ENCODE peak calls at places on chromosomes 2 and 18, in seven cellular contexts. One of them, this sample, is unnamed.
A peak's percentile ranks its signal among the peaks of the same experiment; 100 is the strongest.

GRCh38 chr2:208360259-208361076 is 46.1 kb upstream of the PTH2R start:
- DNase-seq in choroid plexus epithelial cell: no peak
- DNase-seq in fibroblast of pulmonary artery: no peak
- DNase-seq in kidney: peak; percentile 71
- DNase-seq in foreskin fibroblast: no peak
- DNase-seq in psoas muscle: no peak
- DNase-seq in esophagus squamous epithelium: no peak
- DNase-seq in this sample: no peak

GRCh38 chr2:117128471-117128870 is 686.0 kb upstream of the DDX18 start:
- DNase-seq in choroid plexus epithelial cell: peak; percentile 9
- DNase-seq in fibroblast of pulmonary artery: no peak
- DNase-seq in psoas muscle: no peak
- DNase-seq in kidney: no peak
- DNase-seq in foreskin fibroblast: no peak
- DNase-seq in esophagus squamous epithelium: no peak
- DNase-seq in this sample: no peak

GRCh38 chr2:85785027-85785822 is 31.4 kb downstream of the ATOH8 start:
- DNase-seq in fibroblast of pulmonary artery: peak; percentile 64
- DNase-seq in psoas muscle: no peak
- DNase-seq in esophagus squamous epithelium: no peak
- DNase-seq in foreskin fibroblast: peak; percentile 39
- DNase-seq in kidney: peak; percentile 73
- DNase-seq in choroid plexus epithelial cell: peak; percentile 57
- DNase-seq in this sample: no peak

GRCh38 chr2:234425923-234426603 is 70.8 kb downstream of the ARL4C start:
- DNase-seq in choroid plexus epithelial cell: no peak
- DNase-seq in fibroblast of pulmonary artery: no peak
- DNase-seq in foreskin fibroblast: no peak
- DNase-seq in psoas muscle: no peak
- DNase-seq in kidney: no peak
- DNase-seq in esophagus squamous epithelium: no peak
- DNase-seq in this sample: no peak

GRCh38 chr2:29817846-29818680 is 103.3 kb downstream of the ALK start:
- DNase-seq in psoas muscle: no peak
- DNase-seq in kidney: no peak
- DNase-seq in esophagus squamous epithelium: no peak
- DNase-seq in fibroblast of pulmonary artery: no peak
- DNase-seq in choroid plexus epithelial cell: no peak
- DNase-seq in foreskin fibroblast: no peak
- DNase-seq in this sample: no peak

GRCh38 chr2:85924522-85924921 is 35.7 kb upstream of the ST3GAL5 start:
- DNase-seq in fibroblast of pulmonary artery: peak; percentile 93
- DNase-seq in psoas muscle: peak; percentile 75
- DNase-seq in foreskin fibroblast: peak; percentile 83
- DNase-seq in choroid plexus epithelial cell: peak; percentile 84
- DNase-seq in kidney: no peak
- DNase-seq in esophagus squamous epithelium: no peak
- DNase-seq in this sample: peak; percentile 73

GRCh38 chr2:46471-47345 is at the start of gene FAM110C:
- DNase-seq in foreskin fibroblast: peak; percentile 12
- DNase-seq in psoas muscle: no peak
- DNase-seq in kidney: peak; percentile 95
- DNase-seq in fibroblast of pulmonary artery: peak; percentile 19
- DNase-seq in choroid plexus epithelial cell: peak; percentile 18
- DNase-seq in esophagus squamous epithelium: no peak
- DNase-seq in this sample: peak; percentile 87

GRCh38 chr2:24297663-24298062 is 62.7 kb downstream of the ITSN2 start:
- DNase-seq in choroid plexus epithelial cell: no peak
- DNase-seq in kidney: no peak
- DNase-seq in foreskin fibroblast: no peak
- DNase-seq in psoas muscle: no peak
- DNase-seq in esophagus squamous epithelium: no peak
- DNase-seq in fibroblast of pulmonary artery: no peak
- DNase-seq in this sample: no peak

GRCh38 chr2:203811491-203812221 is 55.9 kb upstream of the CTLA4 start:
- DNase-seq in foreskin fibroblast: peak; percentile 95
- DNase-seq in psoas muscle: peak; percentile 76
- DNase-seq in kidney: peak; percentile 94
- DNase-seq in esophagus squamous epithelium: peak; percentile 11
- DNase-seq in choroid plexus epithelial cell: peak; percentile 91
- DNase-seq in fibroblast of pulmonary artery: peak; percentile 87
- DNase-seq in this sample: peak; percentile 86

GRCh38 chr18:66735933-66736332 is 132.0 kb upstream of the CDH19 start:
- DNase-seq in esophagus squamous epithelium: no peak
- DNase-seq in fibroblast of pulmonary artery: no peak
- DNase-seq in kidney: no peak
- DNase-seq in choroid plexus epithelial cell: no peak
- DNase-seq in psoas muscle: no peak
- DNase-seq in foreskin fibroblast: no peak
- DNase-seq in this sample: no peak

GRCh38 chr2:109446531-109447131 is 167.1 kb downstream of the SEPTIN10 start:
- DNase-seq in choroid plexus epithelial cell: no peak
- DNase-seq in kidney: no peak
- DNase-seq in psoas muscle: no peak
- DNase-seq in foreskin fibroblast: peak; percentile 77
- DNase-seq in fibroblast of pulmonary artery: no peak
- DNase-seq in esophagus squamous epithelium: no peak
- DNase-seq in this sample: no peak

GRCh38 chr18:7671105-7671504 is 104.0 kb downstream of the PTPRM start:
- DNase-seq in choroid plexus epithelial cell: no peak
- DNase-seq in kidney: no peak
- DNase-seq in fibroblast of pulmonary artery: no peak
- DNase-seq in psoas muscle: no peak
- DNase-seq in foreskin fibroblast: no peak
- DNase-seq in esophagus squamous epithelium: no peak
- DNase-seq in this sample: no peak

DNA sequence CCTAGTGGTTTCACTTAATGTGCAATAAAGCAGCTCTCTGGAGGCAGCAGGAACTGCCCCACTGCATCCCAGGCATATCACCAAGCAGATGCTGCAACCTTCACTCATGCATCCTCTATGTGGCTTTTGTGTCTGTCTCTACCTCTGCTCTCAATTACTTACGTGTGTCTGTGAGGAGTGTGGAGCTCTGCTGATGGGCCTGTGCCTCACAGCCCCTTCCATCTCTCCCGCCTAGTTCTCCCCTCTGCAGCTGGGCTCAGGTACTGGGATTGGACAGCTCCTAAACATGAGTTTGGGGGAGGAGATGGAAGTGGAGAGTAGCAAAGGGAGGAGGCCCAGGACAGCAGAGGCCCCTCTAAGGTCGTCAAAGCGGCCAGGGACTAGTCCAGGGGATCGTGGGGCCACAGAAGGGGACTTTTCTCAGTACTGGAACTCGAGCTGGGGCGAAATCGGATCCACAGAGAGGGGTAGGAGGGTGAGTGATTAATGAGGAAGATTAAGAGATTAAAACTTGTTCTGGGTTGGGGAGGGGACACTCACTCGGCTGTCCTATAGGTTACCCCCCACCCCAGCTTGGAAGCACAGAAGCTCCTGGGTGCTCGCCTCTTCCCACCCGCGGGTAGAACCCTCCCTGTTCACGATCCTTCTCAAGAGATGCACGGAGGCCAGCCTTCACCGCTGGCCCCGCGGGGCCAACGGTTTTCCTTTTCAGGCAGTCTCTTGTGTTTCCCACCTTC is 2.1 kb upstream of the LBX2 start:
- DNase-seq in kidney: no peak
- DNase-seq in fibroblast of pulmonary artery: no peak
- DNase-seq in esophagus squamous epithelium: no peak
- DNase-seq in foreskin fibroblast: no peak
- DNase-seq in psoas muscle: no peak
- DNase-seq in choroid plexus epithelial cell: no peak
- DNase-seq in this sample: no peak
- H3K4me3 ChIP-seq in kidney: peak overlapping the region; percentile 89
- H3K4me3 ChIP-seq in fibroblast of pulmonary artery: peak overlapping the region; percentile 62
- H3K4me3 ChIP-seq in esophagus squamous epithelium: peak overlapping the region; percentile 73
- H3K4me3 ChIP-seq in foreskin fibroblast: no peak overlapping the region
- H3K4me3 ChIP-seq in psoas muscle: no peak overlapping the region
- H3K4me3 ChIP-seq in choroid plexus epithelial cell: peak overlapping the region; percentile 74
- H3K4me3 ChIP-seq in this sample: no peak overlapping the region

DNA sequence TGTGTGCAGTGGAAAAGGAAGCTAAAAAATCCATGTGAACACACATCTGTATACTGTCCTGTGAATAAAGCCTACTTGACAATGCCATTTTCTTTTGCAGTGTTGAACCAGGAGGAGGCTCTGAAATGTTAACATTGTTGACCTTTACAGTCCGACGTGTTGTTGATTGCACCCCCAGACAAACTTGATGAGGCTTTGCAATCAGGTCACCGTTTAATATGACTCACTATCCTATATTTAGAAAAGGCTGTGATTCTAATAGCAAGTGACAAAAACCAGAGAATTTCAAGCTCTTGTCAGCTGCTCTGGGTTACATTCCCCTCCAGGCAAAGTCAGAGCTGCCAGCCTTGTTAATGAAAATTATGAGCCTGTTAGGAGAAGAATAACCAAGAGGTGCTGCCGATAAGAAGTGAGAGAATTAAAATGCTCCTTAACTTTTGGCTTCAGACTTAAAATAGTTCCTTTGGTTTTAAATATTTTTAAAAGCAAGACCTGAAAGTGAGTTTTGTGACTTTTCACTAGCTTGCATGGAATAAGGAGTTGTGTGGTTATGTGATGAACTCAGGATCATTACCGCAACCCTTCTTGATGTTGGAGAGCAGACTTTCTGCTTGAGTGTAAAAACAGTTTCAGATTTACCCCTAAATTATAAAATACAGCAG is 162.1 kb downstream of the QPCT start:
- DNase-seq in foreskin fibroblast: peak; percentile 49
- DNase-seq in kidney: no peak
- DNase-seq in psoas muscle: no peak
- DNase-seq in fibroblast of pulmonary artery: peak; percentile 7
- DNase-seq in esophagus squamous epithelium: no peak
- DNase-seq in choroid plexus epithelial cell: peak; percentile 17
- DNase-seq in this sample: no peak
- TF ChIP-seq CTCF in foreskin fibroblast: no peak
- TF ChIP-seq CTCF in kidney: no peak
- TF ChIP-seq CTCF in psoas muscle: no peak
- TF ChIP-seq CTCF in fibroblast of pulmonary artery: no peak
- TF ChIP-seq CTCF in esophagus squamous epithelium: no peak
- TF ChIP-seq CTCF in choroid plexus epithelial cell: no peak
- TF ChIP-seq CTCF in this sample: no peak

DNA sequence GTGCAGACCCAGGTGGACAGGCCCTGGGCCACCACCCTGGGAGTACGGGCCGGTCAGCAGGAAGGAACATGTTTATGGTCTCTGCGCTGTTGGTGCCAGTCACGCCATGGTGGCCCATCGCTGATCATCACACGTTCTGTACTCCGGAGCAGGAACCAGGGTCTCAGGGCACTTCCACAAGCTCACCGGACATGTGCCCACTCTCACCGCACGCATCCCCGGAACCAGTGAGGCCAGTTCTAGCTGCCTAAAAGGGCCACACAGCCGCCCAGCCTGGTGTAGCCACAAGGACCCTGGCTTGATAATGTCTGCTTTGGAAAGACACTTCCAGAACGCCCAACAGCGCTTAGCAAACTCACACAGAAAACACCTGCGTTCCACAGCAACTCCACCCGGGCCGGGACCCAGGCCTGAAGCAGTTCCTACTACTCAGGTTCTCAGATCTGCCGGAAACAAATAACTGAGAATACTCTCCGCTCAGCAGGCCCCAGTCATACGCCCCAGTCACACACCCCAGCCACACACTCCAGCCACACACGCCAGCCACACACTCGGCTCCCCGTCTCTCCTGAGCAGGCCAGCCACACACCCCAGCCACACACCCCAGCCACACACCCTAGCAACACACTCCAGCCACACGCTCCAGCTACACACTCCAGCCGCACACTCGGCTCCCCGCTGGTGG is 123.3 kb downstream of the HDAC4 start:
- DNase-seq in choroid plexus epithelial cell: no peak
- DNase-seq in fibroblast of pulmonary artery: no peak
- DNase-seq in kidney: no peak
- DNase-seq in foreskin fibroblast: no peak
- DNase-seq in psoas muscle: no peak
- DNase-seq in esophagus squamous epithelium: no peak
- DNase-seq in this sample: peak; percentile 11
- H3K4me3 ChIP-seq in choroid plexus epithelial cell: no peak overlapping the region
- H3K4me3 ChIP-seq in fibroblast of pulmonary artery: no peak overlapping the region
- H3K4me3 ChIP-seq in kidney: no peak overlapping the region
- H3K4me3 ChIP-seq in foreskin fibroblast: no peak overlapping the region
- H3K4me3 ChIP-seq in psoas muscle: peak overlapping the region; percentile 63
- H3K4me3 ChIP-seq in esophagus squamous epithelium: no peak overlapping the region
- H3K4me3 ChIP-seq in this sample: no peak overlapping the region

GRCh38 chr18:864872-865273 is 39.8 kb upstream of the ADCYAP1 start:
- DNase-seq in esophagus squamous epithelium: no peak
- DNase-seq in psoas muscle: peak; percentile 75
- DNase-seq in kidney: peak; percentile 84
- DNase-seq in fibroblast of pulmonary artery: peak; percentile 89
- DNase-seq in choroid plexus epithelial cell: peak; percentile 89
- DNase-seq in foreskin fibroblast: peak; percentile 91
- DNase-seq in this sample: peak; percentile 74
- TF ChIP-seq CTCF in esophagus squamous epithelium: peak; percentile 93
- TF ChIP-seq CTCF in psoas muscle: peak; percentile 83
- TF ChIP-seq CTCF in kidney: peak; percentile 99
- TF ChIP-seq CTCF in fibroblast of pulmonary artery: no peak
- TF ChIP-seq CTCF in choroid plexus epithelial cell: peak; percentile 100
- TF ChIP-seq CTCF in foreskin fibroblast: peak; percentile 97
- TF ChIP-seq CTCF in this sample: peak; percentile 97

GRCh38 chr2:189576361-189576760 is 4.2 kb downstream of the SLC40A1 start:
- DNase-seq in esophagus squamous epithelium: no peak
- DNase-seq in fibroblast of pulmonary artery: no peak
- DNase-seq in kidney: no peak
- DNase-seq in choroid plexus epithelial cell: no peak
- DNase-seq in foreskin fibroblast: no peak
- DNase-seq in psoas muscle: peak; percentile 72
- DNase-seq in this sample: peak; percentile 36
- H3K4me3 ChIP-seq in esophagus squamous epithelium: peak overlapping the region; percentile 29
- H3K4me3 ChIP-seq in fibroblast of pulmonary artery: no peak overlapping the region
- H3K4me3 ChIP-seq in kidney: peak overlapping the region; percentile 46
- H3K4me3 ChIP-seq in choroid plexus epithelial cell: no peak overlapping the region
- H3K4me3 ChIP-seq in foreskin fibroblast: no peak overlapping the region
- H3K4me3 ChIP-seq in psoas muscle: peak overlapping the region; percentile 82
- H3K4me3 ChIP-seq in this sample: no peak overlapping the region

This sample was measured in adrenal gland.